ENCODE peak calls at places on chromosomes 12 and 14, in seven cellular contexts. X is bronchial epithelial cell, P is thyroid gland, S is heart right ventricle, Q is breast epithelium, L is left ventricle myocardium inferior, K is AG04450. U is an unnamed sample.

GRCh38 chr14:36511981-36512584 is 7.9 kb downstream of the NKX2-1 start:
- DNase-seq in X (no peak), P (peak; percentile 72), S (no peak), Q (no peak), L (no peak), K (no peak), U (no peak)

GRCh38 chr12:8455281-8455680 is 481 bp upstream of the CLEC6A start:
- DNase-seq in X (no peak), P (no peak), S (no peak), Q (no peak), L (no peak), K (no peak), U (no peak)

GRCh38 chr12:112852810-112853209 is 54.0 kb upstream of the OAS1 start:
- DNase-seq in X (no peak), P (no peak), S (no peak), Q (no peak), L (no peak), K (no peak), U (no peak)

GRCh38 chr14:95993768-95994592 is 45.2 kb upstream of the C14orf132 start:
- DNase-seq in X (peak; percentile 33), P (peak; percentile 20), S (no peak), Q (no peak), L (no peak), K (peak; percentile 18), U (peak; percentile 41)

GRCh38 chr12:46647034-46647433 is 178.8 kb downstream of the SLC38A4 start:
- DNase-seq in X (no peak), P (no peak), S (no peak), Q (no peak), L (no peak), K (no peak), U (no peak)

GRCh38 chr14:97712471-97712870 is 915.3 kb downstream of the VRK1 start:
- DNase-seq in X (peak; percentile 74), P (no peak), S (no peak), Q (no peak), L (no peak), K (no peak), U (no peak)

GRCh38 chr14:93546642-93547041 is 115.9 kb downstream of the UNC79 start:
- DNase-seq in X (no peak), P (no peak), S (no peak), Q (no peak), L (no peak), K (no peak), U (no peak)

GRCh38 chr12:94200695-94201094 is 52.3 kb downstream of the PLXNC1 start:
- DNase-seq in X (no peak), P (no peak), S (no peak), Q (no peak), L (no peak), K (no peak), U (no peak)

GRCh38 chr12:63944586-63945228 is 100.2 kb downstream of the SRGAP1 start:
- DNase-seq in X (no peak), P (no peak), S (no peak), Q (no peak), L (no peak), K (no peak), U (no peak)

GRCh38 chr12:3315201-3315661 is 175.8 kb upstream of the PRMT8 start:
- DNase-seq in X (peak; percentile 73), P (peak; percentile 74), S (peak; percentile 71), Q (peak; percentile 87), L (peak; percentile 76), K (peak; percentile 73), U (peak; percentile 47)

GRCh38 chr12:14373202-14373601 is 7.7 kb downstream of the ATF7IP start:
- DNase-seq in X (peak; percentile 93), P (no peak), S (no peak), Q (no peak), L (no peak), K (peak; percentile 61), U (no peak)

GRCh38 chr12:80593766-80594165 is 113.7 kb upstream of the MYF6 start:
- DNase-seq in X (no peak), P (no peak), S (no peak), Q (no peak), L (no peak), K (peak; percentile 65), U (no peak)

DNA sequence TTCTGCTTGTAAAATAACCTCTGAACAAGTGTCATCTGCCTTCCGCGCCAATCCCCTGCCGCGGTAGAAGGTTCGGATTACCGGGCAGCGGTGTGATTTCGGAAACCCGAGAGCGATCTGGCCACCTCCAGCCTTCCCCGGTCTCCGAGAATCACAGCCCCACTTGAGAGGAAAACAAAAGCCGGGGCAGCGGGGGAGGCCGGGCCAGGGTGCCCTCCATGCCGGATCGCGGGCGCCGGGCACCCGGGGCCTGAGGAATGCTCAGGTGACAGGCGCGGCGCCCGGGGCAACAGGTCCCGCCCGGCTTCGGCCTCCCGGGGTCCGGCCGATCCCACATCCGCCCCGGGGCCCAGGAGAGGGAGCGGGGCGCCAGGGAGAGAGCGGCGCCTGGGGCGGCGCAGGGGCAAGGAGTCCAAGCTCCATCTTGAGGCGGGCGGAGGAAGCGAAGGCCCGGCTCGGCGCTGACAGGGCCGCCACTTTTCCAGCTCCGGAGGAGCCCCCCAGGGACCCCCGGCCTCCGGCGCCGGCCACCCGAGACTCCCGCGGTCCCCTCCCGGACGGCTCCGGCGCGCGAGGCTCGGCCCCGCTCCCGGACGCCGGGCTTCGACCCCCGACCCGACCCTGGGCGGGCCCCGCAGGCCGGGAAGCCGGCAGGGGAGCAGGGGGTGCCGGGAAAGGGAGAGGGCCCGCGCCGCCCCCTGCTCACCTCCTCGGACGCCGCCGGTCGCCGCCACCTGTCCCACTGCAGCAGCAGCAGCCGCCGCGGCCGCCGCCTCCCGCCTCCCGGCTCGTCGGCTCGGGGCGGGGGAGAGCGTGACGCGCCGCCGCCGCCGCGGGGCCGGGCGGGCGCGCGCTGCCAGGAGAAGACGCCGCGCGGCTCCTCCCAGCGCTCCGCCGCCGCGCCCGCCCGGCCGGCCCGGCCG is at the start of gene CLIP1:
- DNase-seq in X (no peak), P (peak; percentile 85), S (peak; percentile 71), Q (peak; percentile 54), L (peak; percentile 68), K (no peak), U (peak; percentile 88)
- H3K4me3 ChIP-seq in X (peak within 1 kb of the TSS; percentile 89), P (peak within 1 kb of the TSS; percentile 43), S (peak within 1 kb of the TSS; percentile 82), Q (peak within 1 kb of the TSS; percentile 98), L (peak within 1 kb of the TSS; percentile 85), K (peak within 1 kb of the TSS; percentile 80), U (peak within 1 kb of the TSS; percentile 72)

DNA sequence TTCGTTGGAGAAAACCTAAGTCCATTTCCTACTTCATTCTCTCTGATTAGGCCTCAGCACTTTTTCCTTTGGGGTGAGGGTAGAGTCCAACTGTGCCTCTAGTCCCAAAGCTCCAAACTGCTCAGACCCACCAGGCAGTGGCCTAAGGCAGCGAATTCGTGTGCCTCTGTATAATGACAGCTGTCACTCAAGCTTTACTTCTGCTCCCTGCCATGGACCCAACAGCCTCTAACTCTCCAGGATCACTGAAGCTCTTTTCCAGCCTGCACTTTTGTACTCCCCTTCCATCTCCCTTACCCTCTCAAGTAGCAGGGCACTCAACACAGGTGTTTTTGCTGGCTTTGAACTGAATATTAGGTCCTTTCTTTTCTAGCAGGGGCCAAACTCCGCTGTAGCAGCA is 14.8 kb upstream of the OR6S1 start:
- DNase-seq in X (no peak), P (no peak), S (no peak), Q (no peak), L (no peak), K (no peak), U (no peak)
- H3K27me3 ChIP-seq in X (peaks cover 8% of the 10 kb centered on the region), P (peaks cover 22% of the 10 kb centered on the region), S (peaks cover 95% of the 10 kb centered on the region), Q (peaks cover 4% of the 10 kb centered on the region), L (peaks cover 98% of the 10 kb centered on the region), K (peaks cover 12% of the 10 kb centered on the region), U (peaks cover 25% of the 10 kb centered on the region)

DNA sequence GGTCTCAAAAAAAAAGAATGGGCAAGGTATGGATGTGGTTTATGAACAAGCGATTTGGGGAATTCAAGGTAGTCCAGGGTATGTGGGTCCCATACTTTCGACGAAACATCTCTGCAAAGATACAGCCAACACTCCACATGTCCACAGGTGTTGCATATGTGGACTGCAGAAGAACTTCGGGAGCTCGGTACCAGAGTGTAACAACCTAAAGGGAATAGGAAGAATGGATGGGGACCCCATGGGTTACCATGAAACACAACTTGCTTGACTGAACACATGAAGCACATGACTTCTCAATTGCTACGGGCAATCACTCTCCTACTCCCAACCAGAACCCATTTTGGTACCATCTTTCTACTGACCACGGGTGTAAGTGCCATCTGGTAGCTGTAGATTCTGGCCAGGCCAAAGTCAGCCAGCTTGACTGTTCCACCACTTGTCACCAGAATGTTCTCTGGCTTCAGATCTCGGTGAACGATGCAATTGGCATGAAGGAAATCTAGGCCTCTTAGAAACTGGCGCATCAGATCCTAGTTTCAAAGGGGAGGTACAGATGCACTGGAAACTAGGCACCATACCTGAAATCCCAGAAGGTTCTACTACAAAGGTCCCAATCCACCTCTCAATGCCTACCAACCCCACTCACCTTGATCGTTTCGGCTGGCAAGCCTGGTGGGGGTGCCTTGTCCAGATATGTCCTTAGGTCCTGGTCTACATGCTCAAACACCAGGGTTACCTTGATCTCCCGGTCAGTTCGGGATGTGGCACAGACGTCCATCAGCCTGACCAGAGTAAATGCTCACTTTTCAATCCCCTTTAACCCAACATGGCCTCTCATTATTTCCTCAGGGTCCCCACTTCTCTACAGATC is 1.3 kb downstream of the CDK4 start:
- DNase-seq in X (no peak), P (no peak), S (no peak), Q (no peak), L (no peak), K (no peak), U (no peak)
- H3K4me3 ChIP-seq in X (peak overlapping the region; percentile 63), P (no peak overlapping the region), S (peak overlapping the region; percentile 74), Q (peak overlapping the region; percentile 85), L (peak overlapping the region; percentile 81), K (peak overlapping the region; percentile 91), U (peak overlapping the region; percentile 82)

GRCh38 chr12:57738142-57738474 is 434 bp downstream of the AGAP2 start:
- DNase-seq in X (no peak), P (no peak), S (no peak), Q (no peak), L (no peak), K (no peak), U (no peak)
- H3K27me3 ChIP-seq in X (peaks cover 44% of the 10 kb centered on the region), P (peaks cover 40% of the 10 kb centered on the region), S (peaks cover 60% of the 10 kb centered on the region), Q (peaks cover 17% of the 10 kb centered on the region), L (peaks cover 95% of the 10 kb centered on the region), K (peaks cover 88% of the 10 kb centered on the region), U (peaks cover 92% of the 10 kb centered on the region)

GRCh38 chr12:57300961-57301584 is 50.1 kb upstream of the STAC3 start:
- DNase-seq in X (no peak), P (no peak), S (no peak), Q (no peak), L (no peak), K (no peak), U (no peak)
- H3K4me3 ChIP-seq in X (no peak overlapping the region), P (no peak overlapping the region), S (no peak overlapping the region), Q (no peak overlapping the region), L (no peak overlapping the region), K (no peak overlapping the region), U (no peak overlapping the region)